ENCODE peak calls at places on chromosomes 6 and 20, in four cellular contexts. O is neural progenitor cell, W is H9, U is fibroblast of lung. D is an unnamed sample.

GRCh38 chr6:5497896-5498578 is 236.7 kb downstream of the FARS2 start:
- DNase-seq in O (no peak), W (no peak), U (peak; percentile 91), D (no peak)

GRCh38 chr6:17015551-17016381 is 86.1 kb upstream of the STMND1 start:
- DNase-seq in O (no peak), W (peak; percentile 39), U (peak; percentile 21), D (peak; percentile 31)

GRCh38 chr6:98825602-98826230 is 8.7 kb upstream of the POU3F2 start:
- DNase-seq in O (peak; percentile 32), W (no peak), U (peak; percentile 25), D (no peak)

GRCh38 chr20:54078296-54078695 is 7.9 kb upstream of the BCAS1 start:
- DNase-seq in O (no peak), W (no peak), U (no peak), D (no peak)

GRCh38 chr6:15457903-15458530 is 204.8 kb downstream of the DTNBP1 start:
- DNase-seq in O (no peak), W (no peak), U (no peak), D (no peak)

GRCh38 chr6:14766595-14766994 is 479.3 kb upstream of the JARID2 start:
- DNase-seq in O (no peak), W (no peak), U (no peak), D (no peak)

GRCh38 chr6:89385156-89385667 is 26.9 kb downstream of the RRAGD start:
- DNase-seq in O (no peak), W (no peak), U (peak; percentile 72), D (no peak)

GRCh38 chr6:152185158-152185574 is 377.7 kb downstream of the ESR1 start:
- DNase-seq in O (no peak), W (no peak), U (no peak), D (no peak)

GRCh38 chr20:8190043-8190880 is 58.2 kb downstream of the PLCB1 start:
- DNase-seq in O (no peak), W (no peak), U (no peak), D (no peak)

GRCh38 chr6:39228992-39229767 is at the start of gene KCNK5:
- DNase-seq in O (peak; percentile 94), W (peak; percentile 94), U (peak; percentile 20), D (peak; percentile 93)

GRCh38 chr6:134170844-134171243 is 118.4 kb upstream of the SLC2A12 start:
- DNase-seq in O (peak; percentile 10), W (no peak), U (no peak), D (no peak)

GRCh38 chr6:154847318-154847717 is 114.1 kb downstream of the SCAF8 start:
- DNase-seq in O (no peak), W (no peak), U (no peak), D (no peak)

GRCh38 chr6:53718597-53719460 is 53.3 kb upstream of the KLHL31 start:
- DNase-seq in O (peak; percentile 85), W (no peak), U (peak; percentile 63), D (peak; percentile 89)

GRCh38 chr6:6466967-6467761 is 121.4 kb upstream of the LY86 start:
- DNase-seq in O (no peak), W (no peak), U (peak; percentile 1), D (peak; percentile 10)

GRCh38 chr20:5168582-5169396 is 42.0 kb downstream of the CDS2 start:
- DNase-seq in O (no peak), W (peak; percentile 75), U (peak; percentile 42), D (peak; percentile 52)

GRCh38 chr6:54002118-54002517 is 109.1 kb upstream of the MLIP start:
- DNase-seq in O (no peak), W (no peak), U (peak; percentile 36), D (no peak)

GRCh38 chr6:135883045-135883444 is 31.5 kb downstream of the PDE7B start:
- DNase-seq in O (no peak), W (no peak), U (no peak), D (no peak)

GRCh38 chr6:42012501-42013133 is 37.7 kb upstream of the TAF8 start:
- DNase-seq in O (no peak), W (no peak), U (peak; percentile 39), D (no peak)

GRCh38 chr6:136123464-136123863 is 126.6 kb downstream of the MTFR2 start:
- DNase-seq in O (no peak), W (no peak), U (peak; percentile 63), D (no peak)

GRCh38 chr20:19406371-19406770 is 193.9 kb downstream of the SLC24A3 start:
- DNase-seq in O (no peak), W (no peak), U (no peak), D (no peak)

GRCh38 chr6:36443951-36444428 is 1.2 kb downstream of the KCTD20 start:
- DNase-seq in O (peak; percentile 48), W (peak; percentile 49), U (no peak), D (peak; percentile 33)

GRCh38 chr20:46114449-46114848 is 3.7 kb upstream of the CD40 start:
- DNase-seq in O (no peak), W (no peak), U (no peak), D (no peak)

GRCh38 chr6:4797590-4797989 is 21.4 kb downstream of the CDYL start:
- DNase-seq in O (no peak), W (no peak), U (peak; percentile 45), D (no peak)

GRCh38 chr6:147170269-147170668 is 33.9 kb upstream of the STXBP5 start:
- DNase-seq in O (no peak), W (no peak), U (peak; percentile 97), D (no peak)

GRCh38 chr6:14635195-14635594 is 517.6 kb downstream of the CD83 start:
- DNase-seq in O (no peak), W (no peak), U (no peak), D (no peak)

GRCh38 chr6:153963352-153963751 is 75.7 kb upstream of the OPRM1 start:
- DNase-seq in O (peak; percentile 2), W (no peak), U (no peak), D (no peak)

GRCh38 chr6:17281497-17282481 is 628 bp downstream of the RBM24 start:
- DNase-seq in O (peak; percentile 72), W (peak; percentile 43), U (peak; percentile 40), D (no peak)

GRCh38 chr20:2420510-2420909 is 39.8 kb downstream of the TGM6 start:
- DNase-seq in O (no peak), W (no peak), U (no peak), D (no peak)

GRCh38 chr20:23368316-23369110 is 6.5 kb downstream of the GZF1 start:
- DNase-seq in O (no peak), W (no peak), U (no peak), D (no peak)

GRCh38 chr20:46207031-46207549 is 89.0 kb downstream of the CD40 start:
- DNase-seq in O (no peak), W (no peak), U (no peak), D (no peak)

GRCh38 chr6:157005940-157006339 is 228.8 kb downstream of the ARID1B start:
- DNase-seq in O (no peak), W (no peak), U (no peak), D (no peak)

GRCh38 chr20:43915209-43916072 is 789 bp downstream of the TOX2 start:
- DNase-seq in O (peak; percentile 75), W (peak; percentile 68), U (peak; percentile 53), D (peak; percentile 26)

GRCh38 chr6:106181664-106182418 is 95.7 kb downstream of the PRDM1 start:
- DNase-seq in O (no peak), W (no peak), U (peak; percentile 90), D (no peak)

GRCh38 chr6:10633216-10633615 is 61.2 kb downstream of the C6orf52 start:
- DNase-seq in O (no peak), W (no peak), U (peak; percentile 82), D (peak; percentile 25)

GRCh38 chr20:64111841-64112641 is 4.7 kb upstream of the NPBWR2 start:
- DNase-seq in O (no peak), W (no peak), U (no peak), D (no peak)

GRCh38 chr20:58743929-58744534 is 51.4 kb downstream of the NPEPL1 start:
- DNase-seq in O (no peak), W (no peak), U (no peak), D (no peak)

GRCh38 chr20:58743076-58743566 is 50.5 kb downstream of the NPEPL1 start:
- DNase-seq in O (no peak), W (no peak), U (no peak), D (no peak)

GRCh38 chr20:58746551-58747399 is 54.2 kb downstream of the NPEPL1 start:
- DNase-seq in O (no peak), W (no peak), U (peak; percentile 1), D (no peak)

GRCh38 chr20:58747400-58747672 is 54.7 kb downstream of the NPEPL1 start:
- DNase-seq in O (no peak), W (no peak), U (no peak), D (no peak)

GRCh38 chr20:58745391-58745790 is 52.8 kb downstream of the NPEPL1 start:
- DNase-seq in O (no peak), W (no peak), U (no peak), D (no peak)
- H2AFZ ChIP-seq in O (no peak overlapping the region), W (no peak overlapping the region), U (no peak overlapping the region), D (no peak overlapping the region)

GRCh38 chr6:51678274-51678673 is 409.1 kb downstream of the PKHD1 start:
- DNase-seq in O (no peak), W (no peak), U (no peak), D (no peak)

GRCh38 chr6:51684038-51684437 is 403.4 kb downstream of the PKHD1 start:
- DNase-seq in O (no peak), W (no peak), U (no peak), D (no peak)

GRCh38 chr6:51675020-51675419 is 412.4 kb downstream of the PKHD1 start:
- DNase-seq in O (no peak), W (no peak), U (no peak), D (no peak)

GRCh38 chr6:51675551-51676275 is 411.7 kb downstream of the PKHD1 start:
- DNase-seq in O (no peak), W (no peak), U (no peak), D (no peak)

GRCh38 chr6:51678905-51679620 is 408.4 kb downstream of the PKHD1 start:
- DNase-seq in O (no peak), W (no peak), U (no peak), D (no peak)
- H2AFZ ChIP-seq in O (no peak overlapping the region), W (no peak overlapping the region), U (no peak overlapping the region), D (no peak overlapping the region)

GRCh38 chr20:38805958-38806854 is 709 bp downstream of the PPP1R16B start:
- DNase-seq in O (peak; percentile 42), W (no peak), U (no peak), D (no peak)
- H2AFZ ChIP-seq in O (peak overlapping the region; percentile 89), W (no peak overlapping the region), U (no peak overlapping the region), D (peak overlapping the region; percentile 78)

DNA sequence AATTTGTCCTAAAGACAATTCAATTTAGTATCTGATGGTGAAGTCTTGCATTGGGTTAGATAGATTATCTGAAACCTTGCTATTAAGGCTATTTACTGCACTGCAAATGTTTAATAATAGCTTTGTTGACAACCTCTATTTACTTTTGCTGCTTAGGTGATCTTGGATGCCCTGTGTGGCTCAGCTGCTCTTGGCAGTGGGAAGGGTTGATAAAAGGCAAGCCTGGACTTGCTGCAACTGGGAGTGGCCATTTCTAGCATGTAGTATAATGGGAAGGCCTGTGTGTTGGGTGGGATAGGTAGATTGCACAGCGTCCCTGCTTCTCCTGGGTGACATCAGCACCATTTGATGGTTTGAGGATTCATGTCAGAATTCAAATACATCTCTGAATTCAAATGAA is 49.1 kb downstream of the ARMC2 start:
- DNase-seq in O (no peak), W (no peak), U (peak; percentile 62), D (no peak)
- H2AFZ ChIP-seq in O (no peak overlapping the region), W (no peak overlapping the region), U (no peak overlapping the region), D (no peak overlapping the region)